ENCODE peak calls at places on chromosome 22, in five cellular contexts. J is body of pancreas; G is HAP-1; I is prostate gland; V is activated naive CD4-positive, alpha-beta T cell treated with Interleukin-2 at 50 U/mL for 16 hours. N is an unnamed sample.

GRCh38 chr22:31650391-31650790 is 11.6 kb downstream of the PISD start:
- DNase-seq in J (no peak), I (no peak), V (no peak), G (no peak), N (no peak)

GRCh38 chr22:32810241-32811133 is 9.0 kb downstream of the TIMP3 start:
- DNase-seq in J (no peak), V (no peak), G (no peak), I (no peak), N (no peak)

GRCh38 chr22:49727191-49727880 is 100.3 kb downstream of the BRD1 start:
- DNase-seq in V (no peak), I (no peak), J (no peak), G (no peak), N (no peak)

GRCh38 chr22:46769191-46769675 is 6.8 kb downstream of the TBC1D22A start:
- DNase-seq in J (no peak), I (no peak), V (no peak), G (no peak), N (no peak)

GRCh38 chr22:33921576-33922181 is 1.4 kb upstream of the LARGE1 start:
- DNase-seq in J (peak), G (peak), I (peak), V (peak), N (no peak)

GRCh38 chr22:44363980-44364749 is 51.4 kb upstream of the SHISAL1 start:
- DNase-seq in J (no peak), G (no peak), I (no peak), V (no peak), N (no peak)

GRCh38 chr22:39360242-39360641 is 10.5 kb downstream of the SYNGR1 start:
- DNase-seq in J (no peak), G (no peak), I (no peak), V (no peak), N (no peak)

GRCh38 chr22:35961480-35961902 is 67.1 kb downstream of the RBFOX2 start:
- DNase-seq in J (no peak), I (no peak), G (peak), V (no peak), N (peak)

GRCh38 chr22:19122752-19123492 is 710 bp upstream of the DGCR2 start:
- DNase-seq in V (no peak), J (no peak), G (peak), I (peak), N (no peak)

GRCh38 chr22:31615940-31616314 is 46.1 kb downstream of the PISD start:
- DNase-seq in J (no peak), I (no peak), V (no peak), G (no peak), N (no peak)

N was measured in iPS DF 19.7.